ENCODE peak calls at places on chromosome 9, in eight cellular contexts. P is heart left ventricle; R is neural progenitor cell; J is bronchial epithelial cell; Y is fibroblast of mammary gland; C is WTC11; I is osteocyte; S is CD4-positive, alpha-beta T cell. G is an unnamed sample.

GRCh38 chr9:128786681-128787582 is at the start of gene TBC1D13:
- DNase-seq in Y (peak), C (peak), P (peak), R (peak), J (peak), I (peak), S (peak), G (peak)

GRCh38 chr9:17486401-17486800 is 92.5 kb upstream of the SH3GL2 start:
- DNase-seq in J (no peak), C (no peak), P (no peak), S (no peak), R (no peak), I (no peak), Y (no peak), G (no peak)

GRCh38 chr9:109912726-109913460 is 132.9 kb downstream of the PALM2AKAP2 start:
- DNase-seq in Y (peak), C (no peak), S (no peak), P (no peak), J (peak), I (no peak), R (no peak), G (no peak)

GRCh38 chr9:134426436-134426835 is 100.2 kb downstream of the RXRA start:
- DNase-seq in S (no peak), J (no peak), P (no peak), R (no peak), C (no peak), I (no peak), Y (no peak), G (no peak)

GRCh38 chr9:86580688-86581087 is 226.5 kb upstream of the TUT7 start:
- DNase-seq in Y (peak), J (no peak), S (no peak), C (no peak), I (no peak), P (no peak), R (no peak), G (no peak)

GRCh38 chr9:113581865-113582697 is 118.6 kb downstream of the RGS3 start:
- DNase-seq in C (no peak), P (peak), J (no peak), R (no peak), I (peak), S (peak), Y (peak), G (peak)

GRCh38 chr9:130845901-130846381 is 10.9 kb downstream of the ABL1 start:
- DNase-seq in R (peak), P (no peak), J (peak), S (no peak), C (no peak), I (no peak), Y (peak), G (no peak)

GRCh38 chr9:4615251-4615650 is 46.8 kb upstream of the PLPP6 start:
- DNase-seq in C (no peak), P (no peak), S (no peak), J (peak), Y (peak), I (no peak), R (no peak), G (no peak)

GRCh38 chr9:126397056-126397455 is 70.4 kb downstream of the MVB12B start:
- DNase-seq in Y (no peak), J (no peak), I (no peak), P (no peak), S (peak), C (no peak), R (no peak), G (peak)

GRCh38 chr9:107982735-107983134 is 493.2 kb upstream of the KLF4 start:
- DNase-seq in R (no peak), C (no peak), P (no peak), I (no peak), J (no peak), S (no peak), Y (no peak), G (no peak)

GRCh38 chr9:90007516-90008430 is 403.0 kb downstream of the GADD45G start:
- DNase-seq in J (peak), S (no peak), R (no peak), P (no peak), I (no peak), C (no peak), Y (peak), G (no peak)

GRCh38 chr9:132670816-132671371 is 630 bp downstream of the GTF3C4 start:
- DNase-seq in I (no peak), S (peak), J (peak), R (peak), C (peak), Y (peak), P (no peak), G (peak)

GRCh38 chr9:88370346-88370745 is 17.9 kb upstream of the SPIN1 start:
- DNase-seq in C (no peak), J (no peak), R (no peak), P (no peak), Y (no peak), I (no peak), S (no peak), G (no peak)

GRCh38 chr9:95341262-95342011 is 23.9 kb upstream of the FANCC start:
- DNase-seq in S (no peak), P (no peak), C (peak), Y (peak), R (peak), I (no peak), J (peak), G (no peak)

GRCh38 chr9:108834959-108835696 is 20.7 kb downstream of the ACTL7B start:
- DNase-seq in C (no peak), J (peak), R (no peak), P (no peak), I (no peak), Y (no peak), S (no peak), G (no peak)

GRCh38 chr9:18890372-18890771 is 142.6 kb downstream of the SAXO1 start:
- DNase-seq in J (peak), C (no peak), S (no peak), P (no peak), R (no peak), Y (peak), I (peak), G (no peak)

GRCh38 chr9:75448281-75448680 is 360.0 kb downstream of the OSTF1 start:
- DNase-seq in I (no peak), J (no peak), R (no peak), C (no peak), Y (no peak), S (no peak), P (no peak), G (no peak)

GRCh38 chr9:91714874-91715615 is 235.0 kb downstream of the ROR2 start:
- DNase-seq in J (no peak), Y (no peak), S (no peak), C (no peak), R (no peak), I (no peak), P (no peak), G (no peak)

GRCh38 chr9:37292896-37293295 is 129.6 kb upstream of the GRHPR start:
- DNase-seq in R (no peak), C (no peak), I (no peak), Y (no peak), J (peak), P (no peak), S (no peak), G (no peak)

GRCh38 chr9:37297592-37297991 is 124.9 kb upstream of the GRHPR start:
- DNase-seq in S (no peak), J (no peak), R (no peak), Y (no peak), I (no peak), P (no peak), C (no peak), G (no peak)

GRCh38 chr9:37293664-37294524 is 128.6 kb upstream of the GRHPR start:
- DNase-seq in R (peak), S (no peak), C (no peak), I (no peak), P (no peak), Y (peak), J (peak), G (peak)

GRCh38 chr9:37295178-37295577 is 127.3 kb upstream of the GRHPR start:
- DNase-seq in I (no peak), C (no peak), P (no peak), R (no peak), S (no peak), Y (no peak), J (no peak), G (no peak)

GRCh38 chr9:37295796-37296195 is 126.7 kb upstream of the GRHPR start:
- DNase-seq in Y (no peak), I (no peak), C (no peak), J (no peak), P (no peak), R (no peak), S (no peak), G (no peak)
- TF ChIP-seq CTCF in Y (peak), I (no peak), C (no peak), J (peak), P (no peak), R (peak), S (no peak), G (no peak)

GRCh38 chr9:137813167-137813566 is 64.4 kb upstream of the CACNA1B start:
- DNase-seq in R (no peak), P (no peak), J (no peak), C (no peak), I (no peak), S (no peak), Y (no peak), G (no peak)

GRCh38 chr9:137813651-137814415 is 63.7 kb upstream of the CACNA1B start:
- DNase-seq in J (peak), I (no peak), C (no peak), P (no peak), R (no peak), S (no peak), Y (no peak), G (no peak)

GRCh38 chr9:137812356-137813023 is 65.1 kb upstream of the CACNA1B start:
- DNase-seq in P (no peak), S (no peak), R (no peak), Y (no peak), J (no peak), C (no peak), I (no peak), G (no peak)

GRCh38 chr9:137809038-137809630 is 68.4 kb upstream of the CACNA1B start:
- DNase-seq in Y (no peak), S (no peak), P (no peak), R (no peak), I (no peak), J (no peak), C (no peak), G (peak)

DNA sequence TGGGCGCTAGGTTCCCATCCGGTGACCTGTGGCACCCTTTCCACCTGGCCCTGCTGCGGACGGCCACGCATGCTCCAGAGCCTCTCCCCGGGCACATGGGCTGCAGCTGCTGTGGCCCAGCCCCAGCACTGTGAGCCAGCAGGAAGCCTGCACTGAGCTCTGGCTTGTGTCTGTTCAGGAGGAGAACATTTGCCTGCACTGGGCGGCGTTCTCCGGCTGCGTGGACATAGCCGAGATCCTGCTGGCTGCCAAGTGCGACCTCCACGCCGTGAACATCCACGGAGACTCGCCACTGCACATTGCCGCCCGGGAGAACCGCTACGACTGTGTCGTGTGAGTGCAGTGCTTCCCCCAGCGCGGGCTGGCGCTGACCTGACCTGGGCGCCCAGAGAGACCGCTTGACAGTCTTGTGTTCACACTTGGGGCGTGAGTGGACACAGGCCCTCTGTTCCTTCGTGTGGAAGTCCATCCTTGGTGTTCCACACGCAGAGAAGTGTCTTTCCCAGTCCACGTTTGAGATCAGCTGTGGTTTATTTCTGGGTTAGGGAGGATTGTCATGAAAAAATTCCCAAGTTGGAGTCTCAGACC is 66.2 kb upstream of the CACNA1B start:
- DNase-seq in R (no peak), P (no peak), S (no peak), J (no peak), C (no peak), Y (peak), I (no peak), G (no peak)
- TF ChIP-seq CTCF in R (no peak), P (no peak), S (no peak), J (no peak), C (no peak), Y (no peak), I (no peak), G (no peak)

GRCh38 chr9:81313877-81314276 is 375.5 kb downstream of the TLE1 start:
- DNase-seq in S (no peak), P (no peak), I (no peak), C (no peak), R (no peak), Y (no peak), J (no peak), G (no peak)

GRCh38 chr9:81314525-81314924 is 374.8 kb downstream of the TLE1 start:
- DNase-seq in R (no peak), Y (no peak), I (no peak), S (no peak), J (no peak), C (no peak), P (no peak), G (no peak)

GRCh38 chr9:81317223-81317622 is 372.1 kb downstream of the TLE1 start:
- DNase-seq in S (no peak), J (no peak), R (no peak), I (no peak), P (no peak), Y (no peak), C (no peak), G (no peak)

GRCh38 chr9:81308404-81308803 is 380.9 kb downstream of the TLE1 start:
- DNase-seq in C (no peak), J (no peak), S (no peak), Y (no peak), P (no peak), I (no peak), R (no peak), G (no peak)

GRCh38 chr9:81312346-81312745 is 377.0 kb downstream of the TLE1 start:
- DNase-seq in C (no peak), J (no peak), R (no peak), I (no peak), Y (peak), P (no peak), S (no peak), G (no peak)
- TF ChIP-seq CTCF in C (no peak), J (peak), R (no peak), I (peak), Y (peak), P (no peak), S (no peak), G (no peak)

DNA sequence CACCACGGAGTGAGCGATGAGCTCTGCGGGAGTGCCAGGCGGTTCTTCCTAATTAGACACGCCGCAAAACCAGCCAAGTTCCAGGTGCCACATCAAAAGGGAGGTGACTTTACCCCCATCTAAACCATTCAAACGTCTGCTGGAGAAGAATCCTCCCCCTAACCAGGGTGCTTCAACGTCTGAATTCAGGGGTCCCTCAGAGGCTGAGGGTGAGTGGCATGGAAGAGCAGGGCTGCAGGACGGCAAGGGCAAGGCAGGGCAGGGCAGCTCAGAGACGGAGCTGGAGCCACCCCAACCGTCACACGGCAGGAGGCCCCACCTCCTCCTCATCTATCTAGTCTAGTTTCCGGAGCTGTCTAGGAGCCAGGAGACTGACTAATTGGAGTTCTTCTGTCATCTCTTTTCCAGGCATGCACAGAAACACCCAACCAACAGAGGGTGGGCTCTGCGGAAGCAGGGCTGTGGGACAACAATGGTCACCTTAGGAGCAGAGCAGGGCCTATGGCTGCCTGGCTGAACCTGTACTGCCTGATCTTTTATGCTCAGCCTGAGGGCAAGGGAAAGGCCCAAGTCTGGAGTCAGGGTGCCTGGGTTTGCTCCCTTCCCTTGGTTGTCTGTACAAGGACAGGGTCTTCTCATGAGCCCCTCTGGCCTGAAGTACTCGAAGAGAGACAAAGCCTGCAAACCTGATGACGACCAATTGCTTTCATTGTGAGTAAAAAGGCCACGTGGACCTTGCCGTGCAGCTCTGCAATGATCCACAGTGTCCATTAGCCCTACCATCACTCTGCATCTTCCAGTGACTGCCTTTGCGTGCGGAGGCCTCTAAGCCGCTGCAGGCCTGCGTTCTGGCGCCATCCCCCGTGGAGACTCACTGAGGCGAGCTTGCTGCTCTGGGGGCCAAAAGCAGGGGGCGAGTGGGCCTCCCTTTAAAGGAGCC is 81.0 kb upstream of the SLC25A51 start:
- DNase-seq in S (no peak), I (no peak), Y (peak), J (peak), C (no peak), R (peak), P (peak), G (no peak)
- TF ChIP-seq CTCF in S (no peak), I (no peak), Y (peak), J (no peak), C (no peak), R (no peak), P (peak), G (no peak)

DNA sequence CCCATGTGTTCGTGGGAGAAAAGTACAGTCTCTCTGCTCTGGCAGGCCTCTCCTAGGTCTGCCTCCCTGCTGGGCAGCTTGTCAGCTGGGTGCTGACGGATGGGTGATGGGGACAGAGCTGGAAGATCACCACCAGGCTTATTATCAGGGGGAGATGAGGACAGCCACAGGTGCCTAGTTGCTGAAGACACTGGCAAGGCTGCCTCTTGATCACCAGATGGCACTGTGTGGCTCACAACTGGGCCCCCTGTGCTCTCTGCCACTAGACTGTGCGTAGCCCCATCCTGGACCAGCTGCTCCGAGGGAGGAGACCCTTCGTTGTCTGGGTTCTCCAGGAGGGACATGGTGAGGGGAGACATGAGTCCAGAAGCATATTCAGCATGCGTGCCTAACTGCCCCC is 73.0 kb downstream of the KIF24 start:
- DNase-seq in J (no peak), Y (no peak), S (no peak), I (no peak), P (no peak), R (peak), C (peak), G (no peak)
- TF ChIP-seq CTCF in J (peak), Y (peak), S (no peak), I (no peak), P (peak), R (peak), C (no peak), G (no peak)

GRCh38 chr9:121884057-121884512 is 209.0 kb downstream of the TTLL11 start:
- DNase-seq in Y (no peak), C (no peak), S (no peak), P (no peak), I (no peak), J (no peak), R (peak), G (no peak)

GRCh38 chr9:121885345-121885901 is 207.7 kb downstream of the TTLL11 start:
- DNase-seq in C (no peak), I (no peak), Y (peak), S (no peak), P (no peak), J (no peak), R (no peak), G (no peak)

GRCh38 chr9:121881920-121882500 is 211.1 kb downstream of the TTLL11 start:
- DNase-seq in P (no peak), J (no peak), C (no peak), R (no peak), I (no peak), S (no peak), Y (no peak), G (no peak)

GRCh38 chr9:121880343-121880742 is 212.8 kb downstream of the TTLL11 start:
- DNase-seq in S (no peak), J (no peak), P (no peak), Y (no peak), I (no peak), C (no peak), R (no peak), G (no peak)

GRCh38 chr9:121883281-121884056 is 209.6 kb downstream of the TTLL11 start:
- DNase-seq in P (no peak), I (no peak), C (no peak), Y (peak), R (no peak), S (no peak), J (peak), G (no peak)
- TF ChIP-seq CTCF in P (no peak), I (no peak), C (no peak), Y (no peak), R (no peak), S (no peak), J (no peak), G (no peak)

GRCh38 chr9:94157408-94157801 is 73.1 kb downstream of the PTPDC1 start:
- DNase-seq in S (no peak), Y (no peak), C (no peak), P (no peak), J (no peak), I (no peak), R (no peak), G (no peak)

GRCh38 chr9:94161673-94162072 is 77.4 kb downstream of the PTPDC1 start:
- DNase-seq in S (no peak), I (no peak), J (no peak), Y (no peak), P (no peak), C (no peak), R (no peak), G (no peak)

GRCh38 chr9:94156549-94157407 is 72.5 kb downstream of the PTPDC1 start:
- DNase-seq in I (no peak), R (no peak), C (no peak), P (peak), Y (peak), J (peak), S (no peak), G (no peak)

GRCh38 chr9:94159069-94159915 is 75.0 kb downstream of the PTPDC1 start:
- DNase-seq in P (no peak), I (no peak), Y (peak), R (no peak), J (no peak), C (no peak), S (no peak), G (no peak)

GRCh38 chr9:94160594-94161501 is 76.6 kb downstream of the PTPDC1 start:
- DNase-seq in S (no peak), I (no peak), P (no peak), Y (no peak), C (no peak), J (no peak), R (no peak), G (no peak)
- TF ChIP-seq CTCF in S (no peak), I (peak), P (no peak), Y (peak), C (no peak), J (no peak), R (peak), G (no peak)

DNA sequence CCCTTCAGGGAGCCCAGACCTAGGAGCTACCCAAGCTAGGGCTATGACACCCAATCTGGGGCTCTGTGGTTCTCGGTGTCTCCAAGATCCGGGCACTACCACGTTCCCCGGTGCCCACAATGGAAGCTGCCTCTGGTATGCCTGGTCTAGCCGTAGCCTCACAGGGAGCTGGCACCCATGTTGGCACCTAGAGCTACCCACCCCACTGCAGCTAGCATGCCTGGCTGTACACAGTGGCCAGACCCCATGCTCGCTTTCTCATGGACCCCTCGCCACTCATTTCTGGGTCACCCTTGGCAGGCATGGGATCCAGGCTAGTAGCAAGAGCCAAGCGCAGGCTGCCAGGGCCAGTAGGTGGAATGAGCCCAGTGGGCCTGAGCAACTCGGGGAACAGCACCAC is 109.0 kb downstream of the CYLC2 start:
- DNase-seq in R (no peak), S (no peak), C (no peak), Y (no peak), I (no peak), P (no peak), J (no peak), G (no peak)
- TF ChIP-seq CTCF in R (no peak), S (no peak), C (no peak), Y (no peak), I (no peak), P (no peak), J (no peak), G (no peak)